ENCODE peak calls at places on chromosomes 3 and 15, in eight cellular contexts. I is esophagus muscularis mucosa; R is CD8-positive, alpha-beta T cell; Q is pancreas; X is Peyer's patch; M is DND-41; F is ovary; C is adrenal gland. Z is an unnamed sample.

GRCh38 chr3:32371466-32372212 is 20.0 kb upstream of the CMTM7 start:
- DNase-seq in I (no peak), R (peak; percentile 34), Q (no peak), X (no peak), M (peak; percentile 55), F (no peak), C (no peak), Z (no peak)

GRCh38 chr3:5707794-5708193 is 520.3 kb downstream of the EDEM1 start:
- DNase-seq in I (no peak), R (no peak), Q (no peak), X (no peak), M (no peak), F (no peak), C (no peak), Z (no peak)

GRCh38 chr3:8937064-8938020 is 25.9 kb downstream of the RAD18 start:
- DNase-seq in I (no peak), R (no peak), Q (no peak), X (no peak), M (no peak), F (no peak), C (no peak), Z (no peak)

GRCh38 chr3:153144779-153145178 is 17.2 kb upstream of the RAP2B start:
- DNase-seq in I (no peak), R (no peak), Q (no peak), X (no peak), M (no peak), F (no peak), C (no peak), Z (no peak)

GRCh38 chr3:189899186-189899585 is 221.5 kb downstream of the P3H2 start:
- DNase-seq in I (no peak), R (no peak), Q (no peak), X (no peak), M (no peak), F (no peak), C (no peak), Z (no peak)

GRCh38 chr15:83108266-83109219 is 1.1 kb downstream of the TM6SF1 start:
- DNase-seq in I (no peak), R (no peak), Q (peak; percentile 57), X (no peak), M (peak; percentile 72), F (no peak), C (peak; percentile 70), Z (peak; percentile 77)

GRCh38 chr3:153667341-153667740 is 453.8 kb upstream of the ARHGEF26 start:
- DNase-seq in I (no peak), R (no peak), Q (no peak), X (no peak), M (no peak), F (no peak), C (no peak), Z (no peak)

GRCh38 chr15:40103864-40104271 is 4.8 kb downstream of the BMF start:
- DNase-seq in I (no peak), R (no peak), Q (no peak), X (no peak), M (no peak), F (no peak), C (no peak), Z (no peak)

GRCh38 chr15:63983071-63983711 is 63.1 kb downstream of the DAPK2 start:
- DNase-seq in I (no peak), R (no peak), Q (no peak), X (no peak), M (no peak), F (no peak), C (no peak), Z (no peak)

GRCh38 chr3:124075758-124076157 is 83.8 kb upstream of the ROPN1 start:
- DNase-seq in I (no peak), R (no peak), Q (no peak), X (no peak), M (no peak), F (peak; percentile 20), C (peak; percentile 95), Z (peak; percentile 74)

GRCh38 chr3:41418961-41419691 is 219.8 kb downstream of the CTNNB1 start:
- DNase-seq in I (no peak), R (no peak), Q (no peak), X (no peak), M (no peak), F (no peak), C (no peak), Z (no peak)

GRCh38 chr15:70097337-70098169 is at the start of gene TLE3:
- DNase-seq in I (peak; percentile 100), R (peak; percentile 98), Q (peak; percentile 99), X (peak; percentile 100), M (peak; percentile 94), F (peak; percentile 99), C (peak; percentile 100), Z (peak; percentile 99)

GRCh38 chr3:164679245-164679644 is 399.1 kb downstream of the SI start:
- DNase-seq in I (no peak), R (no peak), Q (peak; percentile 16), X (no peak), M (no peak), F (no peak), C (no peak), Z (no peak)

GRCh38 chr3:126858887-126859286 is 124.0 kb upstream of the PLXNA1 start:
- DNase-seq in I (no peak), R (no peak), Q (no peak), X (no peak), M (no peak), F (no peak), C (peak; percentile 25), Z (no peak)

GRCh38 chr15:64792282-64792681 is 16.9 kb upstream of the RBPMS2 start:
- DNase-seq in I (no peak), R (no peak), Q (no peak), X (no peak), M (no peak), F (no peak), C (no peak), Z (no peak)

GRCh38 chr3:8503871-8504610 is 2.4 kb downstream of the LMCD1 start:
- DNase-seq in I (no peak), R (no peak), Q (no peak), X (no peak), M (no peak), F (no peak), C (no peak), Z (no peak)

GRCh38 chr3:144930431-144930830 is 958.8 kb downstream of the DIPK2A start:
- DNase-seq in I (no peak), R (no peak), Q (no peak), X (no peak), M (no peak), F (no peak), C (no peak), Z (no peak)

GRCh38 chr15:31177936-31178335 is 76.4 kb upstream of the TRPM1 start:
- DNase-seq in I (no peak), R (no peak), Q (no peak), X (no peak), M (no peak), F (no peak), C (no peak), Z (no peak)

GRCh38 chr15:50116477-50116876 is 2.6 kb downstream of the ATP8B4 start:
- DNase-seq in I (no peak), R (no peak), Q (no peak), X (no peak), M (no peak), F (no peak), C (no peak), Z (no peak)

GRCh38 chr15:31446546-31446945 is 119.9 kb downstream of the KLF13 start:
- DNase-seq in I (peak; percentile 57), R (no peak), Q (no peak), X (no peak), M (no peak), F (peak; percentile 4), C (no peak), Z (no peak)

GRCh38 chr15:70217246-70218160 is 119.8 kb upstream of the TLE3 start:
- DNase-seq in I (no peak), R (no peak), Q (no peak), X (no peak), M (no peak), F (no peak), C (no peak), Z (no peak)

GRCh38 chr3:126107203-126107939 is 23.4 kb upstream of the SLC41A3 start:
- DNase-seq in I (peak; percentile 75), R (no peak), Q (peak; percentile 7), X (peak; percentile 2), M (no peak), F (no peak), C (no peak), Z (no peak)

GRCh38 chr15:32029862-32030781 is at the start of gene CHRNA7:
- DNase-seq in I (no peak), R (no peak), Q (peak; percentile 78), X (no peak), M (no peak), F (peak; percentile 66), C (peak; percentile 20), Z (peak; percentile 56)

GRCh38 chr3:16589120-16589519 is 16.1 kb downstream of the DAZL start:
- DNase-seq in I (no peak), R (no peak), Q (no peak), X (no peak), M (no peak), F (no peak), C (no peak), Z (no peak)
- H3K9me3 ChIP-seq in I (no peaks in the 10 kb centered on the region), R (no peaks in the 10 kb centered on the region), Q (no peaks in the 10 kb centered on the region), X (no peaks in the 10 kb centered on the region), M (no peaks in the 10 kb centered on the region), F (no peaks in the 10 kb centered on the region), C (no peaks in the 10 kb centered on the region), Z (no peaks in the 10 kb centered on the region)

DNA sequence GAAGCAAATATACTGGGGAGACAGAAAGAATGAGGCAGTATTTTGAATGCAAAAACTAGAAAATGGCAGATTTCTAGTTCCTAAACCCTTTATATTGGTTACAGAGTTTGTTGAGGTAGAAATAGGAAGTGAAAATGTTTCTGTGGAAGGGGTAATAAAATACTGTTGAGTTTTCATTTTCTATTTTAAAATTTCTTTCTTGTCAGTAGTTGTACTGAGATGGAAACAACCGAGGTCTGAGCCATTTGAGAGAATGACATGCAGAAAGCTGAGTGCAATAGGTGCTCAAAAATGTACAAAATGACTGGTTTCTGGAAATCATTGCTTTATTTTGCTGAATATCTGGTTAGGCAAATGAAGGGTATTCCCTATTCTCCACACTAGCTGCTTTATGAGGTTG is 361.4 kb downstream of the CHL1 start:
- DNase-seq in I (no peak), R (no peak), Q (no peak), X (no peak), M (no peak), F (no peak), C (no peak), Z (no peak)
- H3K9me3 ChIP-seq in I (no peaks in the 10 kb centered on the region), R (no peaks in the 10 kb centered on the region), Q (no peaks in the 10 kb centered on the region), X (no peaks in the 10 kb centered on the region), M (no peaks in the 10 kb centered on the region), F (no peaks in the 10 kb centered on the region), C (no peaks in the 10 kb centered on the region), Z (no peaks in the 10 kb centered on the region)

DNA sequence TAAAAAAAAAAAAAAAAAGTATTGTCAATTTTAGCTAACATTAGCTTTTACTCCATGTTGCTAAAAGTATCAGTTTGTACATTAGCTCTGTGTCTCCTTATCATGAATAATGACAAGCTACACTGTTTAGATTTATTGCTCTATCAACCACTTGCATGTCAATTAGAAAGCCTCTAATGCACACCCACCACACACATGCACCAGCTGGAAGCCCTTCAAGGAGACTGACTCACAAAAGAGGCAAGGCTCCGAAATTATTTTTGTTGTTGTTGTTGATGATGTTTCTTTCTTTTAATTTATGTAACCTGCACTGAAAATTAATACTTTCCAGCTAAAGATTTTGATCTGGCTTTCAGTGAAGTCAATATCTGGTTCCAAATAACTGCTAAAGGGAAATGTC is 71.5 kb downstream of the ETFA start:
- DNase-seq in I (no peak), R (no peak), Q (no peak), X (no peak), M (no peak), F (no peak), C (no peak), Z (no peak)
- H3K9me3 ChIP-seq in I (no peaks in the 10 kb centered on the region), R (no peaks in the 10 kb centered on the region), Q (no peaks in the 10 kb centered on the region), X (no peaks in the 10 kb centered on the region), M (no peaks in the 10 kb centered on the region), F (no peaks in the 10 kb centered on the region), C (no peaks in the 10 kb centered on the region), Z (no peaks in the 10 kb centered on the region)

GRCh38 chr15:77656294-77656693 is 23.6 kb upstream of the LINGO1 start:
- DNase-seq in I (no peak), R (no peak), Q (no peak), X (no peak), M (no peak), F (no peak), C (no peak), Z (no peak)
- H3K9me3 ChIP-seq in I (no peaks in the 10 kb centered on the region), R (no peaks in the 10 kb centered on the region), Q (no peaks in the 10 kb centered on the region), X (no peaks in the 10 kb centered on the region), M (no peaks in the 10 kb centered on the region), F (no peaks in the 10 kb centered on the region), C (peaks cover 5% of the 10 kb centered on the region), Z (peaks cover 2% of the 10 kb centered on the region)

Z was measured in aorta.